ENCODE peak calls at places on chromosomes 5 and 9, in ten cellular contexts. K, I, D, T, Y, P, B, J, F and G are unnamed samples.
A peak's percentile ranks its signal among the peaks of the same experiment; 100 is the strongest.

GRCh38 chr5:195401-196160 is 4.3 kb downstream of the LRRC14B start:
- DNase-seq in K (no peak), I (no peak), D (no peak), T (no peak), Y (no peak), P (no peak), B (no peak), J (no peak), F (no peak), G (no peak)

GRCh38 chr9:96655198-96655851 is at the start of gene PRXL2C:
- DNase-seq in K (peak; percentile 75), I (peak; percentile 72), D (peak; percentile 89), T (peak; percentile 91), Y (no peak), P (no peak), B (peak; percentile 40), J (peak; percentile 63), F (peak; percentile 72), G (peak; percentile 85)

GRCh38 chr5:157930710-157931109 is 71.8 kb upstream of the CLINT1 start:
- DNase-seq in K (no peak), I (no peak), D (peak; percentile 64), T (peak; percentile 62), Y (no peak), P (no peak), B (no peak), J (no peak), F (no peak), G (no peak)

GRCh38 chr5:115415143-115415491 is 118.7 kb upstream of the CCDC112 start:
- DNase-seq in K (peak; percentile 14), I (peak; percentile 21), D (peak; percentile 36), T (no peak), Y (no peak), P (peak; percentile 78), B (no peak), J (peak; percentile 92), F (no peak), G (peak; percentile 92)

GRCh38 chr5:157442989-157443619 is 16.9 kb upstream of the NIPAL4 start:
- DNase-seq in K (no peak), I (no peak), D (peak; percentile 21), T (no peak), Y (no peak), P (no peak), B (no peak), J (no peak), F (no peak), G (peak; percentile 10)

GRCh38 chr9:21890696-21891095 is 88.3 kb downstream of the MTAP start:
- DNase-seq in K (no peak), I (no peak), D (no peak), T (no peak), Y (no peak), P (no peak), B (no peak), J (no peak), F (no peak), G (no peak)

GRCh38 chr5:173396311-173396993 is 68.2 kb upstream of the STC2 start:
- DNase-seq in K (no peak), I (no peak), D (no peak), T (no peak), Y (no peak), P (peak; percentile 19), B (no peak), J (peak; percentile 16), F (peak; percentile 76), G (peak; percentile 7)

GRCh38 chr5:230711-231110 is 12.6 kb downstream of the SDHA start:
- DNase-seq in K (no peak), I (no peak), D (no peak), T (no peak), Y (no peak), P (no peak), B (no peak), J (no peak), F (no peak), G (no peak)

GRCh38 chr5:1279443-1280151 is 15.3 kb downstream of the TERT start:
- DNase-seq in K (no peak), I (no peak), D (no peak), T (no peak), Y (no peak), P (no peak), B (no peak), J (no peak), F (no peak), G (no peak)

GRCh38 chr5:65041296-65042158 is 272.8 kb downstream of the CWC27 start:
- DNase-seq in K (no peak), I (no peak), D (no peak), T (no peak), Y (no peak), P (no peak), B (no peak), J (peak; percentile 45), F (no peak), G (peak; percentile 87)

GRCh38 chr5:168159425-168159824 is 132.0 kb upstream of the WWC1 start:
- DNase-seq in K (peak; percentile 34), I (peak; percentile 52), D (no peak), T (no peak), Y (no peak), P (no peak), B (no peak), J (no peak), F (peak; percentile 80), G (no peak)

GRCh38 chr9:124782661-124783574 is 6.0 kb downstream of the OLFML2A start:
- DNase-seq in K (peak; percentile 9), I (no peak), D (no peak), T (peak; percentile 12), Y (no peak), P (no peak), B (peak; percentile 1), J (no peak), F (no peak), G (no peak)

GRCh38 chr9:133351908-133352634 is 4.1 kb downstream of the RPL7A start:
- DNase-seq in K (peak; percentile 43), I (peak; percentile 83), D (no peak), T (no peak), Y (no peak), P (no peak), B (no peak), J (peak; percentile 71), F (peak; percentile 93), G (peak; percentile 70)

GRCh38 chr5:35852084-35852734 is 4.5 kb upstream of the IL7R start:
- DNase-seq in K (peak; percentile 32), I (peak; percentile 74), D (no peak), T (no peak), Y (no peak), P (no peak), B (no peak), J (no peak), F (peak; percentile 35), G (no peak)
- TF ChIP-seq CTCF in K (no peak), I (no peak), D (no peak), T (no peak), Y (no peak), P (no peak), B (no peak), J (no peak), F (peak; percentile 21), G (no peak)

DNA sequence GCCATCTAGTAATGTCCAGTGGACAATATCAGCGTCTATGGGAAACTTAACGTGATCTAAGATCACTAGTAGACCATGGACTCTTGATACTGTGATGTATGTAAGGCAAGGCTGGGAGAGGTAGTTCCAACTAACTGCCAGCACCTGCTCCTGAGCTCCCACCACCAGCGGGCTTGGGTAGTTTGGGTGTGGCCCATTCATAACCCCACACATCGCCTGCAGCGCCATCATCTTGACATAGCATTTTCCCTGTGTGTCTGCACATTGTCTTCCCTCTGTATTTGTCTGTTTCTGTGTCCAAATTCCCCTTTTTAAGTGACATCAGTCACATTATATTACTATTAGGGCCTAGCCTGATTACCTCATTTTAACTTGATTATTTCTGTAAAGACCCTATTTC is 28.1 kb upstream of the GSN start:
- DNase-seq in K (no peak), I (no peak), D (no peak), T (no peak), Y (no peak), P (no peak), B (no peak), J (no peak), F (no peak), G (no peak)
- TF ChIP-seq CTCF in K (no peak), I (no peak), D (no peak), T (no peak), Y (no peak), P (no peak), B (no peak), J (no peak), F (no peak), G (no peak)

GRCh38 chr5:176533894-176534611 is 3.1 kb downstream of the RNF44 start:
- DNase-seq in K (peak; percentile 50), I (peak; percentile 65), D (no peak), T (no peak), Y (no peak), P (no peak), B (no peak), J (no peak), F (no peak), G (peak; percentile 39)
- TF ChIP-seq CTCF in K (no peak), I (no peak), D (no peak), T (no peak), Y (no peak), P (no peak), B (no peak), J (no peak), F (no peak), G (peak; percentile 12)

GRCh38 chr9:95574176-95574575 is 57.4 kb upstream of the PTCH1 start:
- DNase-seq in K (no peak), I (no peak), D (no peak), T (no peak), Y (no peak), P (no peak), B (no peak), J (no peak), F (no peak), G (no peak)
- TF ChIP-seq CTCF in K (no peak), I (peak; percentile 2), D (no peak), T (no peak), Y (no peak), P (peak; percentile 32), B (peak; percentile 9), J (no peak), F (no peak), G (no peak)